ENCODE peak calls at places on chromosomes 16 and 17, in nine cellular contexts. J is Caki2; V is putamen; F is CD4-positive, alpha-beta memory T cell; N is lower leg skin; E is activated CD4-positive, alpha-beta T cell treated with anti-CD3 and anti-CD28 coated beads for 24 hours; W is SW480; G is transverse colon; L is stimulated activated CD4-positive, alpha-beta T cell treated with anti-CD3 and anti-CD28 coated beads, Interleukin-2, amount 100 ng/mL, for 48 hours. K is an unnamed sample.

GRCh38 chr17:18248300-18248731 is 10.2 kb downstream of the FLII start:
- DNase-seq in L (peak), E (peak), J (peak), F (peak), W (peak), N (peak), V (peak), G (peak), K (peak)

GRCh38 chr16:12784076-12784475 is 19.6 kb downstream of the CPPED1 start:
- DNase-seq in F (no peak), V (no peak), W (no peak), G (no peak), E (no peak), J (no peak), L (no peak), N (no peak), K (no peak)

GRCh38 chr17:58344047-58344790 is 7.8 kb downstream of the SUPT4H1 start:
- DNase-seq in N (no peak), L (peak), J (peak), G (peak), E (peak), W (no peak), V (no peak), F (peak), K (peak)

GRCh38 chr16:49921791-49922456 is 66.0 kb upstream of the ZNF423 start:
- DNase-seq in E (peak), W (peak), N (peak), F (peak), J (peak), V (peak), G (peak), L (peak), K (peak)

GRCh38 chr17:1228752-1229353 is 41.4 kb upstream of the BHLHA9 start:
- DNase-seq in L (no peak), N (no peak), F (no peak), E (no peak), J (no peak), G (no peak), W (no peak), V (no peak), K (no peak)

GRCh38 chr17:66098040-66098439 is 93.9 kb downstream of the CEP112 start:
- DNase-seq in W (no peak), G (no peak), L (no peak), J (no peak), F (no peak), N (no peak), V (no peak), E (no peak), K (peak)

GRCh38 chr17:49513616-49514373 is 18.7 kb downstream of the NGFR start:
- DNase-seq in W (no peak), N (peak), V (no peak), G (no peak), L (no peak), J (no peak), E (no peak), F (no peak), K (no peak)

GRCh38 chr17:57766307-57766943 is 21.3 kb upstream of the CCDC182 start:
- DNase-seq in J (no peak), W (no peak), L (no peak), E (no peak), V (no peak), F (no peak), G (no peak), N (no peak), K (no peak)

GRCh38 chr16:27927266-27927901 is 136.1 kb downstream of the GSG1L start:
- DNase-seq in L (no peak), E (no peak), F (no peak), V (no peak), N (no peak), J (no peak), W (no peak), G (no peak), K (no peak)

GRCh38 chr16:79593074-79593531 is 7.4 kb downstream of the MAF start:
- DNase-seq in J (no peak), G (no peak), N (no peak), F (no peak), L (no peak), V (no peak), W (no peak), E (no peak), K (peak)

GRCh38 chr17:48550313-48551205 is 5.7 kb upstream of the HOXB2 start:
- DNase-seq in E (no peak), J (no peak), V (no peak), L (no peak), G (no peak), F (no peak), N (no peak), W (no peak), K (peak)

GRCh38 chr17:47674503-47674902 is 19.5 kb upstream of the TBKBP1 start:
- DNase-seq in L (no peak), E (no peak), F (no peak), J (no peak), W (no peak), V (no peak), N (no peak), G (no peak), K (no peak)

GRCh38 chr17:1422907-1423306 is 22.9 kb upstream of the YWHAE start:
- DNase-seq in N (no peak), W (peak), J (peak), L (no peak), G (no peak), F (no peak), V (no peak), E (no peak), K (peak)

GRCh38 chr16:87854053-87854906 is 15.0 kb downstream of the SLC7A5 start:
- DNase-seq in G (peak), V (no peak), N (no peak), E (no peak), F (no peak), W (peak), J (peak), L (no peak), K (peak)

GRCh38 chr17:31744541-31744951 is 114.5 kb downstream of the COPRS start:
- DNase-seq in W (no peak), L (no peak), N (no peak), J (no peak), E (no peak), G (no peak), V (no peak), F (no peak), K (no peak)

GRCh38 chr17:38605230-38605851 is 411 bp downstream of the SRCIN1 start:
- DNase-seq in G (no peak), V (no peak), N (no peak), J (no peak), L (no peak), W (peak), F (no peak), E (no peak), K (no peak)

GRCh38 chr17:39553326-39553945 is 54.3 kb downstream of the NEUROD2 start:
- DNase-seq in J (peak), F (no peak), W (no peak), L (no peak), N (no peak), E (no peak), V (peak), G (no peak), K (peak)

GRCh38 chr16:16027728-16028310 is 78.4 kb downstream of the ABCC1 start:
- DNase-seq in N (no peak), W (no peak), F (no peak), J (no peak), G (peak), E (no peak), V (no peak), L (no peak), K (peak)

GRCh38 chr16:3142327-3142726 is 7.5 kb downstream of the ZNF213 start:
- DNase-seq in V (no peak), W (no peak), J (no peak), G (no peak), F (no peak), N (no peak), E (no peak), L (no peak), K (no peak)

GRCh38 chr16:17448640-17449638 is 21.8 kb downstream of the XYLT1 start:
- DNase-seq in J (no peak), G (peak), L (peak), E (no peak), W (no peak), N (no peak), F (peak), V (no peak), K (no peak)

GRCh38 chr16:47490471-47490870 is 29.3 kb downstream of the PHKB start:
- DNase-seq in J (no peak), G (no peak), L (no peak), N (no peak), V (no peak), E (no peak), W (no peak), F (no peak), K (no peak)

GRCh38 chr16:77059441-77059840 is 131.5 kb upstream of the MON1B start:
- DNase-seq in N (no peak), F (no peak), E (no peak), J (no peak), V (no peak), W (no peak), L (no peak), G (no peak), K (no peak)

GRCh38 chr16:11667824-11668589 is at the start of gene SNN:
- DNase-seq in N (peak), E (peak), L (peak), G (peak), F (peak), W (peak), V (peak), J (peak), K (peak)

GRCh38 chr16:23482778-23483177 is 27.5 kb downstream of the GGA2 start:
- DNase-seq in V (no peak), W (no peak), E (no peak), N (no peak), F (peak), G (no peak), L (no peak), J (no peak), K (no peak)

GRCh38 chr17:70552230-70552981 is 383.1 kb downstream of the KCNJ2 start:
- DNase-seq in V (peak), F (no peak), J (peak), L (no peak), E (no peak), N (no peak), G (no peak), W (peak), K (peak)

GRCh38 chr16:51556694-51557327 is 405.7 kb upstream of the SALL1 start:
- DNase-seq in F (no peak), L (no peak), N (no peak), G (peak), W (peak), V (no peak), J (no peak), E (no peak), K (peak)

GRCh38 chr17:3818786-3819185 is 17.8 kb upstream of the ITGAE start:
- DNase-seq in V (no peak), N (no peak), W (no peak), F (no peak), L (no peak), G (no peak), E (no peak), J (peak), K (peak)

GRCh38 chr17:40180694-40181093 is 3.4 kb downstream of the RAPGEFL1 start:
- DNase-seq in G (peak), W (no peak), J (no peak), E (no peak), V (no peak), N (peak), F (no peak), L (no peak), K (no peak)

GRCh38 chr16:11571549-11571948 is 15.2 kb downstream of the LITAF start:
- DNase-seq in L (no peak), W (no peak), G (no peak), N (no peak), F (no peak), E (no peak), J (no peak), V (no peak), K (no peak)

GRCh38 chr17:81684442-81684911 is 666 bp downstream of the HGS start:
- DNase-seq in F (no peak), W (no peak), G (peak), J (no peak), V (no peak), E (no peak), N (no peak), L (no peak), K (no peak)

GRCh38 chr16:19884611-19885455 is at the start of gene GPRC5B:
- DNase-seq in G (peak), W (peak), E (no peak), F (peak), V (peak), J (peak), N (peak), L (peak), K (peak)

GRCh38 chr17:58136669-58137279 is 11.4 kb upstream of the OR4D1 start:
- DNase-seq in J (no peak), N (no peak), G (no peak), V (no peak), L (no peak), E (no peak), W (peak), F (no peak), K (peak)

GRCh38 chr16:11677451-11677951 is 9.2 kb downstream of the SNN start:
- DNase-seq in J (peak), F (no peak), L (no peak), G (no peak), V (no peak), W (no peak), E (no peak), N (no peak), K (peak)